ENCODE peak calls at places on chromosomes 3 and 15, in four cellular contexts. One of them, this sample, is unnamed.
A peak's percentile ranks its signal among the peaks of the same experiment; 100 is the strongest.

GRCh38 chr3:186930639-186931486 is 537 bp downstream of the ST6GAL1 start:
- DNase-seq in DMS153: no peak
- DNase-seq in posterior cingulate gyrus: no peak
- DNase-seq in naive thymus-derived CD8-positive, alpha-beta T cell: peak; percentile 84
- DNase-seq in this sample: peak; percentile 39

GRCh38 chr3:30644615-30645014 is 38.2 kb downstream of the TGFBR2 start:
- DNase-seq in naive thymus-derived CD8-positive, alpha-beta T cell: peak; percentile 71
- DNase-seq in DMS153: no peak
- DNase-seq in posterior cingulate gyrus: no peak
- DNase-seq in this sample: no peak

GRCh38 chr3:120280026-120280425 is 5.0 kb downstream of the GPR156 start:
- DNase-seq in naive thymus-derived CD8-positive, alpha-beta T cell: no peak
- DNase-seq in DMS153: no peak
- DNase-seq in posterior cingulate gyrus: no peak
- DNase-seq in this sample: no peak

GRCh38 chr3:146640955-146641867 is 36.1 kb upstream of the PLSCR5 start:
- DNase-seq in naive thymus-derived CD8-positive, alpha-beta T cell: no peak
- DNase-seq in posterior cingulate gyrus: no peak
- DNase-seq in DMS153: peak; percentile 22
- DNase-seq in this sample: no peak

GRCh38 chr3:126956361-126956760 is 26.6 kb upstream of the PLXNA1 start:
- DNase-seq in naive thymus-derived CD8-positive, alpha-beta T cell: peak; percentile 40
- DNase-seq in DMS153: no peak
- DNase-seq in posterior cingulate gyrus: peak; percentile 40
- DNase-seq in this sample: no peak

GRCh38 chr3:197171481-197172067 is 126.8 kb downstream of the DLG1 start:
- DNase-seq in naive thymus-derived CD8-positive, alpha-beta T cell: no peak
- DNase-seq in posterior cingulate gyrus: no peak
- DNase-seq in DMS153: no peak
- DNase-seq in this sample: no peak

GRCh38 chr15:83320404-83320803 is 35.9 kb upstream of the BNC1 start:
- DNase-seq in DMS153: no peak
- DNase-seq in posterior cingulate gyrus: no peak
- DNase-seq in naive thymus-derived CD8-positive, alpha-beta T cell: no peak
- DNase-seq in this sample: no peak

GRCh38 chr3:192577811-192578210 is 149.5 kb downstream of the FGF12 start:
- DNase-seq in DMS153: no peak
- DNase-seq in naive thymus-derived CD8-positive, alpha-beta T cell: no peak
- DNase-seq in posterior cingulate gyrus: no peak
- DNase-seq in this sample: no peak

GRCh38 chr15:83733206-83733605 is 79.3 kb downstream of the ADAMTSL3 start:
- DNase-seq in DMS153: no peak
- DNase-seq in naive thymus-derived CD8-positive, alpha-beta T cell: no peak
- DNase-seq in posterior cingulate gyrus: no peak
- DNase-seq in this sample: no peak

GRCh38 chr3:19149388-19149787 is 1.1 kb downstream of the KCNH8 start:
- DNase-seq in posterior cingulate gyrus: no peak
- DNase-seq in naive thymus-derived CD8-positive, alpha-beta T cell: no peak
- DNase-seq in DMS153: no peak
- DNase-seq in this sample: no peak

This sample was measured in pulmonary artery endothelial cell.